ENCODE peak calls at places on chromosome 15, in ten cellular contexts. R, U, P, C, T, M, G, E, D and B are unnamed samples.
A peak's percentile ranks its signal among the peaks of the same experiment; 100 is the strongest.

GRCh38 chr15:93241696-93242585 is 152.9 kb upstream of the RGMA start:
- DNase-seq in R (no peak), U (no peak), P (no peak), C (no peak), T (peak; percentile 9), M (no peak), G (no peak), E (no peak), D (no peak), B (no peak)

GRCh38 chr15:31473384-31474058 is 146.9 kb downstream of the KLF13 start:
- DNase-seq in R (no peak), U (no peak), P (no peak), C (no peak), T (peak; percentile 11), M (no peak), G (no peak), E (no peak), D (no peak), B (no peak)

GRCh38 chr15:76340802-76341365 is 4.3 kb downstream of the ISL2 start:
- DNase-seq in R (no peak), U (no peak), P (no peak), C (no peak), T (no peak), M (no peak), G (no peak), E (no peak), D (no peak), B (no peak)

GRCh38 chr15:39195988-39196486 is 384.8 kb upstream of the THBS1 start:
- DNase-seq in R (no peak), U (no peak), P (no peak), C (no peak), T (no peak), M (no peak), G (no peak), E (no peak), D (peak; percentile 43), B (no peak)

GRCh38 chr15:100614918-100615317 is 12.5 kb downstream of the ASB7 start:
- DNase-seq in R (no peak), U (no peak), P (no peak), C (no peak), T (no peak), M (no peak), G (no peak), E (no peak), D (no peak), B (no peak)

GRCh38 chr15:36066757-36067156 is 512.7 kb upstream of the CDIN1 start:
- DNase-seq in R (no peak), U (no peak), P (no peak), C (no peak), T (no peak), M (no peak), G (no peak), E (no peak), D (no peak), B (no peak)

GRCh38 chr15:101675015-101675414 is 22.8 kb upstream of the TM2D3 start:
- DNase-seq in R (no peak), U (no peak), P (no peak), C (no peak), T (no peak), M (no peak), G (no peak), E (no peak), D (no peak), B (no peak)

GRCh38 chr15:74134387-74135027 is 4.1 kb downstream of the ISLR2 start:
- DNase-seq in R (peak; percentile 25), U (peak; percentile 80), P (peak; percentile 67), C (no peak), T (peak; percentile 60), M (no peak), G (no peak), E (no peak), D (no peak), B (peak; percentile 48)

GRCh38 chr15:68999091-68999490 is 15.4 kb upstream of the NOX5 start:
- DNase-seq in R (no peak), U (no peak), P (no peak), C (peak; percentile 28), T (no peak), M (no peak), G (no peak), E (no peak), D (no peak), B (no peak)

GRCh38 chr15:26864664-26865191 is 2.1 kb upstream of the GABRA5 start:
- DNase-seq in R (no peak), U (no peak), P (peak; percentile 65), C (no peak), T (peak; percentile 55), M (no peak), G (no peak), E (no peak), D (peak; percentile 74), B (no peak)

GRCh38 chr15:42504631-42505030 is 9.2 kb downstream of the SNAP23 start:
- DNase-seq in R (no peak), U (no peak), P (no peak), C (no peak), T (no peak), M (no peak), G (no peak), E (no peak), D (no peak), B (no peak)

GRCh38 chr15:63823253-63823844 is 10.4 kb downstream of the HERC1 start:
- DNase-seq in R (no peak), U (no peak), P (no peak), C (no peak), T (no peak), M (no peak), G (no peak), E (no peak), D (no peak), B (no peak)

GRCh38 chr15:40045572-40046217 is 6.7 kb upstream of the SRP14 start:
- DNase-seq in R (no peak), U (no peak), P (peak; percentile 39), C (no peak), T (no peak), M (no peak), G (no peak), E (no peak), D (no peak), B (peak; percentile 12)

GRCh38 chr15:27017168-27017809 is 46.3 kb downstream of the GABRG3 start:
- DNase-seq in R (no peak), U (no peak), P (peak; percentile 63), C (no peak), T (peak; percentile 83), M (no peak), G (peak; percentile 68), E (peak; percentile 30), D (peak; percentile 87), B (no peak)

GRCh38 chr15:100890850-100891249 is 11.2 kb downstream of the ALDH1A3 start:
- DNase-seq in R (no peak), U (no peak), P (no peak), C (no peak), T (no peak), M (no peak), G (no peak), E (no peak), D (no peak), B (no peak)

GRCh38 chr15:77420610-77421369 is at the start of gene HMG20A:
- DNase-seq in R (peak; percentile 72), U (peak; percentile 70), P (peak; percentile 56), C (no peak), T (peak; percentile 75), M (peak; percentile 4), G (peak; percentile 31), E (no peak), D (peak; percentile 80), B (peak; percentile 64)

GRCh38 chr15:60351066-60351465 is 46.7 kb downstream of the ANXA2 start:
- DNase-seq in R (no peak), U (no peak), P (no peak), C (no peak), T (no peak), M (no peak), G (no peak), E (no peak), D (no peak), B (no peak)

GRCh38 chr15:52368402-52368801 is 72.8 kb upstream of the MYO5C start:
- DNase-seq in R (no peak), U (no peak), P (no peak), C (no peak), T (no peak), M (no peak), G (no peak), E (no peak), D (no peak), B (no peak)

GRCh38 chr15:91890614-91891013 is 37.1 kb downstream of the SLCO3A1 start:
- DNase-seq in R (no peak), U (no peak), P (no peak), C (no peak), T (no peak), M (no peak), G (no peak), E (no peak), D (peak; percentile 62), B (no peak)
- H3K9me3 ChIP-seq in R (no peaks in the 10 kb centered on the region), U (no peaks in the 10 kb centered on the region), P (no peaks in the 10 kb centered on the region), C (no peaks in the 10 kb centered on the region), T (no peaks in the 10 kb centered on the region), M (no peaks in the 10 kb centered on the region), G (no peaks in the 10 kb centered on the region), E (no peaks in the 10 kb centered on the region), D (peaks cover 6% of the 10 kb centered on the region), B (no peaks in the 10 kb centered on the region)

GRCh38 chr15:75335705-75336355 is at the start of gene COMMD4:
- DNase-seq in R (peak; percentile 95), U (peak; percentile 95), P (peak; percentile 98), C (no peak), T (peak; percentile 98), M (peak; percentile 56), G (peak; percentile 92), E (peak; percentile 97), D (peak; percentile 72), B (peak; percentile 97)
- TF ChIP-seq POLR2A in R (peak; percentile 27), U (peak; percentile 22), P (peak; percentile 36), C (no peak), T (no peak), M (no peak), G (no peak), E (no peak), D (peak; percentile 81), B (no peak)

DNA sequence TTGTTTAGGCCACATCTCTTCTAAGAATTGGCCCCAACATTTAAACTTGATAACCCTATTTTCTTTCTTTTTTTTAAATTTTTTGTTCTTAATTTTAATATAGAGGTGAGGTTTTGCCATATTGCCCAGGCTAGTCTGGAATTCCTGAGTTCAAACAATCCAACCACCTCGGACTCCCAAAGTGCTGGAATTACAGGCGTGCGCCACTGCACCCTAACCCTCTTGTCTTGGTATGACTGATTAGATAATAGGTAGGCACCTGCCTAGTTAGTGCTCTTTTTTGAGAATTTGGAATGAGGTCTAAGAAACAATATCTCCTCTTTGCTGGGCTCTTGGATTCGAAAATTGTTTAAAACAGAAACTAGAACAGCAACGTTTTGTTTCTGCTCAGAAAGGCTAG is 116.4 kb upstream of the GOLGA6L6 start:
- DNase-seq in R (no peak), U (no peak), P (no peak), C (no peak), T (no peak), M (no peak), G (no peak), E (no peak), D (no peak), B (no peak)
- H3K9me3 ChIP-seq in R (no peaks in the 10 kb centered on the region), U (no peaks in the 10 kb centered on the region), P (no peaks in the 10 kb centered on the region), C (no peaks in the 10 kb centered on the region), T (no peaks in the 10 kb centered on the region), M (no peaks in the 10 kb centered on the region), G (no peaks in the 10 kb centered on the region), E (no peaks in the 10 kb centered on the region), D (peaks cover 6% of the 10 kb centered on the region), B (no peaks in the 10 kb centered on the region)

GRCh38 chr15:64825431-64826294 is at the start of gene PIF1:
- DNase-seq in R (peak; percentile 87), U (peak; percentile 84), P (peak; percentile 93), C (no peak), T (peak; percentile 98), M (peak; percentile 52), G (peak; percentile 92), E (peak; percentile 80), D (peak; percentile 98), B (peak; percentile 92)
- TF ChIP-seq POLR2A in R (peak; percentile 78), U (peak; percentile 71), P (peak; percentile 80), C (peak; percentile 79), T (peak; percentile 49), M (peak; percentile 92), G (peak; percentile 90), E (peak; percentile 32), D (peak; percentile 84), B (peak; percentile 72)